ENCODE peak calls at places on chromosomes 2 and 18, in eight cellular contexts. W is CD8-positive, alpha-beta memory T cell; X is activated naive CD4-positive, alpha-beta T cell treated with anti-CD3 and anti-CD28 coated beads for 36 hours; G is HFF-Myc; U is NCI-H1105; C is fibroblast of mammary gland; T is hypothalamus; K is germinal center. Y is an unnamed sample.

GRCh38 chr2:201816674-201817073 is 10.3 kb downstream of the CDK15 start:
- DNase-seq in X (no peak), W (no peak), G (no peak), K (no peak), C (no peak), T (no peak), U (no peak), Y (no peak)

GRCh38 chr2:211033765-211034164 is 477.4 kb downstream of the CPS1 start:
- DNase-seq in U (no peak), X (no peak), K (no peak), W (no peak), T (no peak), C (peak; percentile 17), G (no peak), Y (no peak)

GRCh38 chr2:170771049-170771937 is 1.1 kb downstream of the ERICH2 start:
- DNase-seq in U (no peak), X (peak; percentile 48), K (no peak), W (peak; percentile 24), T (peak; percentile 48), C (peak; percentile 12), G (no peak), Y (no peak)

GRCh38 chr2:237459741-237460174 is 27.3 kb upstream of the MLPH start:
- DNase-seq in W (no peak), G (peak; percentile 79), T (no peak), X (no peak), U (no peak), C (peak; percentile 90), K (no peak), Y (no peak)

GRCh38 chr18:31684279-31685096 is at the start of gene B4GALT6:
- DNase-seq in W (no peak), U (peak; percentile 38), K (peak; percentile 48), C (peak; percentile 23), G (no peak), T (no peak), X (peak; percentile 34), Y (peak; percentile 48)

GRCh38 chr18:580154-580553 is at the start of gene CETN1:
- DNase-seq in U (no peak), C (no peak), K (no peak), T (no peak), X (no peak), G (no peak), W (no peak), Y (no peak)

GRCh38 chr2:159797468-159798375 is at the start of gene CD302:
- DNase-seq in W (no peak), C (peak; percentile 47), U (no peak), K (peak; percentile 67), T (no peak), X (peak; percentile 38), G (no peak), Y (peak; percentile 81)

GRCh38 chr2:191041418-191042161 is 27.6 kb upstream of the STAT1 start:
- DNase-seq in K (no peak), C (peak; percentile 77), X (no peak), T (no peak), G (no peak), U (peak; percentile 64), W (no peak), Y (peak; percentile 38)

GRCh38 chr2:238927746-238928519 is 80.0 kb downstream of the TWIST2 start:
- DNase-seq in C (no peak), X (no peak), U (no peak), K (no peak), G (no peak), T (no peak), W (no peak), Y (no peak)

GRCh38 chr2:15931514-15931870 is 8.9 kb upstream of the MYCN start:
- DNase-seq in C (no peak), T (no peak), U (no peak), K (no peak), X (no peak), G (no peak), W (no peak), Y (no peak)